ENCODE peak calls at places on chromosomes 16 and 17, in eight cellular contexts. I is Peyer's patch, F is right lobe of liver, U is RWPE2, B is adrenal gland, T is GM23338, N is cardiac muscle cell, Y is right atrium auricular region. P is an unnamed sample.

GRCh38 chr16:75273054-75273925 is 21.9 kb upstream of the BCAR1 start:
- DNase-seq in I (no peak), F (no peak), U (no peak), B (no peak), T (no peak), N (no peak), Y (no peak), P (peak; percentile 70)

GRCh38 chr16:55701442-55702319 is 45.9 kb downstream of the SLC6A2 start:
- DNase-seq in I (peak; percentile 63), F (peak; percentile 70), U (no peak), B (peak; percentile 59), T (peak; percentile 74), N (peak; percentile 54), Y (peak; percentile 67), P (peak; percentile 39)

GRCh38 chr17:4001048-4001590 is 36.9 kb upstream of the ATP2A3 start:
- DNase-seq in I (no peak), F (peak; percentile 37), U (no peak), B (no peak), T (no peak), N (peak; percentile 50), Y (no peak), P (no peak)

GRCh38 chr17:73729101-73729500 is 84.9 kb upstream of the SDK2 start:
- DNase-seq in I (no peak), F (no peak), U (no peak), B (no peak), T (no peak), N (no peak), Y (no peak), P (no peak)

GRCh38 chr17:74856113-74856512 is 3.6 kb downstream of the GRIN2C start:
- DNase-seq in I (no peak), F (no peak), U (no peak), B (peak; percentile 70), T (no peak), N (no peak), Y (no peak), P (no peak)

GRCh38 chr16:48503779-48504178 is 106.2 kb downstream of the N4BP1 start:
- DNase-seq in I (no peak), F (no peak), U (no peak), B (peak; percentile 28), T (no peak), N (peak; percentile 91), Y (peak; percentile 61), P (no peak)

GRCh38 chr17:80145076-80146075 is 1.6 kb downstream of the EIF4A3 start:
- DNase-seq in I (no peak), F (no peak), U (peak; percentile 9), B (no peak), T (no peak), N (no peak), Y (no peak), P (no peak)

GRCh38 chr17:41076788-41077187 is 7.2 kb upstream of the KRTAP4-7 start:
- DNase-seq in I (no peak), F (no peak), U (no peak), B (no peak), T (no peak), N (no peak), Y (no peak), P (no peak)

GRCh38 chr17:17032131-17032692 is 10.0 kb upstream of the MPRIP start:
- DNase-seq in I (peak; percentile 70), F (peak; percentile 82), U (no peak), B (no peak), T (no peak), N (peak; percentile 79), Y (no peak), P (peak; percentile 86)

GRCh38 chr17:42673885-42674754 is 2.7 kb downstream of the PLEKHH3 start:
- DNase-seq in I (no peak), F (no peak), U (no peak), B (peak; percentile 57), T (peak; percentile 91), N (peak; percentile 89), Y (peak; percentile 71), P (no peak)

GRCh38 chr16:87320510-87321227 is 3.5 kb upstream of the C16orf95 start:
- DNase-seq in I (no peak), F (no peak), U (no peak), B (no peak), T (no peak), N (no peak), Y (no peak), P (no peak)

GRCh38 chr17:35345926-35346771 is 27.3 kb downstream of the SLFN11 start:
- DNase-seq in I (peak; percentile 54), F (peak; percentile 75), U (no peak), B (peak; percentile 71), T (peak; percentile 72), N (peak; percentile 81), Y (peak; percentile 82), P (peak; percentile 13)

GRCh38 chr17:65415991-65416390 is 145.5 kb downstream of the AXIN2 start:
- DNase-seq in I (no peak), F (no peak), U (no peak), B (no peak), T (no peak), N (no peak), Y (no peak), P (no peak)

GRCh38 chr17:1386265-1386664 is 13.8 kb downstream of the YWHAE start:
- DNase-seq in I (no peak), F (no peak), U (no peak), B (no peak), T (no peak), N (no peak), Y (no peak), P (no peak)

GRCh38 chr17:42422958-42423712 is at the start of gene CAVIN1:
- DNase-seq in I (peak; percentile 88), F (peak; percentile 96), U (peak; percentile 98), B (peak; percentile 98), T (peak; percentile 99), N (peak; percentile 99), Y (peak; percentile 98), P (peak; percentile 87)

GRCh38 chr17:46190763-46191162 is 2.5 kb downstream of the KANSL1 start:
- DNase-seq in I (no peak), F (no peak), U (no peak), B (no peak), T (no peak), N (no peak), Y (no peak), P (peak; percentile 38)
- H3K4me3 ChIP-seq in I (peak overlapping the region; percentile 72), F (peak overlapping the region; percentile 83), U (peak overlapping the region; percentile 60), B (no peak overlapping the region), T (peak overlapping the region; percentile 54), N (peak overlapping the region; percentile 59), Y (peak overlapping the region; percentile 98), P (no peak overlapping the region)

GRCh38 chr17:37643118-37643766 is at the start of gene DDX52:
- DNase-seq in I (peak; percentile 94), F (peak; percentile 94), U (peak; percentile 85), B (peak; percentile 95), T (peak; percentile 93), N (peak; percentile 94), Y (peak; percentile 93), P (peak; percentile 87)
- TF ChIP-seq CTCF in I (no peak), F (no peak), U (no peak), B (no peak), T (no peak), N (peak; percentile 6), Y (no peak), P (no peak)

DNA sequence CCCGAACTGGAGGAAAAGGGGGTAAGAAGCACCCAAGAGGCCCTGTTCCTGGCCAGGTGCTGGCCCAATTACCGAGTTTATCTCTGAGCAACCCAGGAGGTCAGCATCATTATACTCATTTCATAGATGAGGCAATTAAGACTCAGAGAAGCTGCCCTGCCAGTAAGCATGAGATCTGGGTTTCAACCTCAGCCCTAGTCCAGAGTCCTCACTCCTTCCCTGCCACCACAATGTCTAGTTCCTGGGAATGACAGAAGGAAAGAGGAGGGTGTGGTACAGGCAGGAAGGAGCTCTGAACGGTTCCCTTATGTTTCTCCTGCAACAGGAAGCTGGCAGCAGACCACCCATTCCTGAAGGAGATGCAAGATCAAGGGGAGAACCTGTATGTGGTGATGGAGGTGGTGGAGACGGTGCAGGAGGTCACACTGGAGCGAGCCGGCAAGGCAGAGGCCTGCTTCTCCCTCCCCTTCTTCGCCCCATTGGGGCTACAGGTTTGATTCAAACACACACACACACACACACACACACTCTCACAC is 7.4 kb downstream of the GSDMA start:
- DNase-seq in I (no peak), F (no peak), U (no peak), B (no peak), T (no peak), N (no peak), Y (no peak), P (no peak)
- H3K27me3 ChIP-seq in I (no peaks in the 10 kb centered on the region), F (no peaks in the 10 kb centered on the region), U (no peaks in the 10 kb centered on the region), B (no peaks in the 10 kb centered on the region), T (no peaks in the 10 kb centered on the region), N (peaks cover 3% of the 10 kb centered on the region), Y (no peaks in the 10 kb centered on the region), P (peaks cover 2% of the 10 kb centered on the region)

DNA sequence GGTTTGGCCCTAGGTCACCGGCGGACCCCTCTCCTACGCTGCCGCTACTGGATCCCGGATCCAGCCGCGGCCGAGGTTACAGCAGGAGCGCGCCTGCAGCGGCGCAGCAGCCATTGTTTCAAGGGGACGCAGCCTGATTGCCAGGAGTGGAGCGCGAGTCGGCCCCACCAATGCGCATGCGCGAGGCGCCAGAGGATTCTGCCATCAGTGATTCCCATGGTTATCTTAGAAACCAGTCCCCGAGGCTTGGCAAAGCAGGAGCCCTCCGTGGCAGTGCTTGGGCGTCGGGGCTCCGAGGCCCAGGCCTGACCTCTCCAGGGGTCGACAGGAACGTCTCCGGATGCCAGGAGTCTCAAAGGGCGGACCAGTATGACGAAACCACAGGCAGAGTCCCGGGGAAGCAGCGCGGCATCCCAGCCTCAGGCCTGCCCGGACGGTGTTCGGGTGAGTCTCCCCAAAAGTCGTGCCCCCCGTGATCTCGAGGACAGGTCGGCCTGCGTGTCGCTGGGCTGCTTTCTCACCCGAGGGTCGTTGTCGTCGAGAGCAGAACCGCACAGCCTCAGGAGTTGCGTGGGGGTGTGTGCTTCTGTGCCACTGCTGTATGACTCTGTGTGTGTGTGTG is 608.5 kb downstream of the KCNJ18 start:
- DNase-seq in I (no peak), F (no peak), U (no peak), B (no peak), T (no peak), N (no peak), Y (no peak), P (no peak)
- H3K4me3 ChIP-seq in I (no peak overlapping the region), F (no peak overlapping the region), U (no peak overlapping the region), B (no peak overlapping the region), T (no peak overlapping the region), N (no peak overlapping the region), Y (no peak overlapping the region), P (no peak overlapping the region)

DNA sequence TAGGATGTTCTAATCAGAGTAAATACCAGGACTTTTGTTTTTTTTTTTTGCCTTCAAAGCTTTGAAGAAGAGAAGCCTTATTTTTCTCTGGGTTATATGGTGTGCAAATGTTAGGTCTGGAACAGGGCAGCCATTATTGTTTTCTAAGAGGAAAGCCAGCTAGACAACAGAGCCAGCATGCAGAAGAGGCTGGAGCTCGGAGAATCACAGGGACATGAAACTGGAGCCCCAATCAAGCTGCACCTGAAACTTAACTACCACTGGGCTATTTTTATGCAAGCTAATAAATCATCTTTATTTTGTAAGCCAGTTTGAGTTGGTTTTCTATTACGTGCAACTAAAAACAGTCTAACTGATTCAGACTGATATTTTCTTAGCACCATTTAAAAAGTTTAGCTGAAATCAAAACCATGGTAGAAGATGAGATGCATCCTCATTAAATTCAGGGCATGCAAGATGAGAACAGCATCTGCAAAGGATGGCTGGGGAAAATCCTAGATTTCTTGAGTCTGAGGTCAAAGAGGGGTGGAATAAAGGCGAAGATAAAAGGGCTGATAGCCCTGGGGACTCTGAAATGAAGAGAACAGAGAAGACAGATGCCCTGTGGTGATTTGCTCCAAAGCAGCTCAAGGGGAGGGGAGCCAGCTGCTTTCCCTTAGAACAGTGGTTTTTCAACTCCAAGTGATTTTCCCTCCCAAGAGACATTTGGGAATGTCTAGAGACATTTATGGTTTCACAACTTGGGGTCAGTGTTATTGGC is 177.1 kb upstream of the WSCD1 start:
- DNase-seq in I (no peak), F (no peak), U (no peak), B (no peak), T (no peak), N (no peak), Y (no peak), P (no peak)
- TF ChIP-seq CTCF in I (no peak), F (no peak), U (no peak), B (no peak), T (no peak), N (no peak), Y (no peak), P (no peak)